ENCODE peak calls at places on chromosomes 12 and 14, in seven cellular contexts. W, O, L, C, T, Z and B are unnamed samples.

GRCh38 chr14:44966601-44967336 is 4.8 kb downstream of the TOGARAM1 start:
- DNase-seq in W (no peak), O (no peak), L (no peak), C (no peak), T (no peak), Z (no peak), B (no peak)

GRCh38 chr12:94379479-94380113 is 80.1 kb downstream of the CEP83 start:
- DNase-seq in W (no peak), O (no peak), L (peak), C (no peak), T (no peak), Z (no peak), B (no peak)

GRCh38 chr12:45725631-45726593 is 3.6 kb upstream of the ARID2 start:
- DNase-seq in W (peak), O (peak), L (peak), C (no peak), T (no peak), Z (no peak), B (peak)

GRCh38 chr14:20262642-20263128 is 23.6 kb downstream of the OR11H4 start:
- DNase-seq in W (peak), O (no peak), L (no peak), C (peak), T (peak), Z (no peak), B (no peak)

GRCh38 chr14:100533647-100534485 is 53.4 kb downstream of the BEGAIN start:
- DNase-seq in W (no peak), O (peak), L (no peak), C (no peak), T (no peak), Z (no peak), B (no peak)

GRCh38 chr14:54680636-54681035 is 113.7 kb downstream of the SAMD4A start:
- DNase-seq in W (no peak), O (no peak), L (no peak), C (no peak), T (no peak), Z (no peak), B (no peak)

GRCh38 chr12:95674631-95675030 is 115.9 kb downstream of the NTN4 start:
- DNase-seq in W (no peak), O (peak), L (peak), C (no peak), T (no peak), Z (no peak), B (no peak)

GRCh38 chr14:27056586-27056985 is 458.8 kb upstream of the NOVA1 start:
- DNase-seq in W (no peak), O (no peak), L (no peak), C (no peak), T (no peak), Z (no peak), B (no peak)

GRCh38 chr12:93573552-93574223 is 1.2 kb downstream of the SOCS2 start:
- DNase-seq in W (no peak), O (no peak), L (no peak), C (no peak), T (no peak), Z (no peak), B (no peak)

GRCh38 chr14:77882098-77882497 is 82.2 kb downstream of the ADCK1 start:
- DNase-seq in W (no peak), O (peak), L (no peak), C (no peak), T (no peak), Z (no peak), B (peak)

GRCh38 chr14:54597795-54598443 is 31.0 kb downstream of the SAMD4A start:
- DNase-seq in W (peak), O (no peak), L (no peak), C (no peak), T (no peak), Z (no peak), B (no peak)

GRCh38 chr12:131108171-131108955 is 154.7 kb downstream of the ADGRD1 start:
- DNase-seq in W (peak), O (no peak), L (no peak), C (no peak), T (no peak), Z (no peak), B (no peak)

GRCh38 chr14:35414365-35414764 is 9.8 kb upstream of the NFKBIA start:
- DNase-seq in W (no peak), O (no peak), L (no peak), C (no peak), T (no peak), Z (no peak), B (no peak)

GRCh38 chr14:96349286-96350075 is 13.7 kb downstream of the ATG2B start:
- DNase-seq in W (no peak), O (no peak), L (no peak), C (no peak), T (no peak), Z (no peak), B (no peak)

GRCh38 chr12:45540661-45541341 is 188.7 kb upstream of the ARID2 start:
- DNase-seq in W (no peak), O (peak), L (no peak), C (no peak), T (no peak), Z (no peak), B (no peak)

GRCh38 chr14:92902726-92903125 is 20.2 kb upstream of the CHGA start:
- DNase-seq in W (no peak), O (no peak), L (no peak), C (no peak), T (no peak), Z (no peak), B (peak)

GRCh38 chr12:124862768-124863408 is 776 bp downstream of the SCARB1 start:
- DNase-seq in W (no peak), O (peak), L (no peak), C (no peak), T (no peak), Z (no peak), B (peak)

GRCh38 chr14:106556665-106557289 is 1030.4 kb downstream of the TMEM121 start:
- DNase-seq in W (peak), O (peak), L (peak), C (no peak), T (no peak), Z (no peak), B (peak)

GRCh38 chr14:35149239-35149638 is 26.9 kb downstream of the PRORP start:
- DNase-seq in W (no peak), O (no peak), L (no peak), C (no peak), T (no peak), Z (no peak), B (no peak)

DNA sequence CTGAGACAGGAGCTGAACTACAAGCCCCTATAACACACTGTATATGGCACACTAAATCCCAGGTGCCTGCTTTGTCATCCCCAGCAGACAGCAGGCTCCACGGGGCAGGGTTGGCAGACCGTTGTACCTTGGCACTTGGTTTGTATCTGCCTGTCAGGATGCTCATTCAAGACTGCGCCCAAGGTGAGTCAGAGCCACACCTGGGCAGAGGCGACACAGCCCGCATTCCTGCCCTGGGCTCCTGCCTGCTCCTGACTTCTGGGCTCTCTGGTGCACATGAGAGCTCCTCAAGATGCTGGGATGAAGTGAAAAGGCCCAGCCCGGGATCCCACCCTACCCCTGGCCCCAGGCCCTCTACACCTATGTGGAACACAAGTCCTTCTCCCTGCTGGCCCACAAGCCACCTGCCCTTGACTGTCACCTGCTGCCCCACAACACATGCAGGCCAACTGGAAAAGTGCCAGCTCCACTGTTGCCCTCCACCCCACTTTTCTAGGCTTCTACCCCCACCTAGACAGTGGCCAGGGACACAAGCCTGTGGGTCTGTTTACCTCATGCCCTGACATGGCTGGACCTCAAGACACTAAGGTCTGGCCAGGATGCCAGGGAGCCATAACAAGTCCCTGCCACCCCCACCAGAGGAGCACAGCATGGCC is 30.8 kb upstream of the PNMA1 start:
- DNase-seq in W (no peak), O (no peak), L (no peak), C (peak), T (no peak), Z (no peak), B (no peak)
- TF ChIP-seq JUND in W (no peak), O (no peak), L (no peak), C (no peak), T (no peak), Z (no peak), B (no peak)

GRCh38 chr12:113056631-113057488 is at the start of gene DTX1:
- DNase-seq in W (no peak), O (peak), L (no peak), C (no peak), T (no peak), Z (no peak), B (no peak)
- TF ChIP-seq JUND in W (no peak), O (no peak), L (no peak), C (no peak), T (no peak), Z (no peak), B (no peak)

GRCh38 chr12:113537751-113538087 is 66.0 kb upstream of the LHX5 start:
- DNase-seq in W (no peak), O (no peak), L (no peak), C (no peak), T (no peak), Z (no peak), B (no peak)
- TF ChIP-seq JUND in W (no peak), O (no peak), L (no peak), C (no peak), T (no peak), Z (no peak), B (no peak)

DNA sequence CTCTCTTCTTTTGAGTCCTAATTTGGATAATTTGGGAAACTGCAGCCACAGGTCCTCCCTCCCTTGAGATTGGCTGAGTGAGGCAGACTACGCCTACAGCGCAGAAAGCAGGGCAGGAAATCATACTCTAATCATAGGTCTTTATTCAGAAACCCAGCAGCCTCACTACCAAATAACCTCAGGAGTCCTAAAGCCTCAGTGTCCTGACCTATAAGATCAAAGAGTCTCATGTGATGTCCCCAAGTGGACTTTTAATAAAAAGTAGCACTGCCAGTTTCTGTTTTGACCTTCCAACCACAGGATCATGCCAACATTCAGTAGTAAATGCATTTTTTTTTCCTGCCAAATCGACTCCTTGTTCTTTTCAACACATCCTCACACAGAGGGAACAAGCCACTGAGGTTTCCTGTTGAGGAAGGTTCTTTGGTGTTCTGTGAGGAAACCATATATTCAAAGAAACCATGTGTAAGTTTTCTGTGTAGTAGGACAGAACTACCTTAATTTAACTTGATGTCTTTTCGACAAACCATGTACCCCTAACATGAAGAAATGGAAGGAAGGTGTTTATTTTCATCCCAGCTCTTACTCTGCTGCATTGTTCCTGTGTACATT is 72.2 kb downstream of the VCPKMT start:
- DNase-seq in W (no peak), O (no peak), L (no peak), C (no peak), T (no peak), Z (no peak), B (no peak)
- TF ChIP-seq JUND in W (no peak), O (no peak), L (no peak), C (no peak), T (no peak), Z (no peak), B (no peak)

GRCh38 chr12:52369220-52369619 is 1.9 kb upstream of the KRT85 start:
- DNase-seq in W (no peak), O (no peak), L (no peak), C (no peak), T (no peak), Z (no peak), B (no peak)

GRCh38 chr12:52371716-52372115 is 4.4 kb upstream of the KRT85 start:
- DNase-seq in W (no peak), O (no peak), L (no peak), C (no peak), T (no peak), Z (no peak), B (no peak)

GRCh38 chr12:52369809-52370208 is 2.5 kb upstream of the KRT85 start:
- DNase-seq in W (no peak), O (no peak), L (no peak), C (no peak), T (no peak), Z (no peak), B (no peak)

GRCh38 chr12:52372216-52373154 is 5.2 kb upstream of the KRT85 start:
- DNase-seq in W (peak), O (peak), L (peak), C (peak), T (no peak), Z (peak), B (peak)

GRCh38 chr12:52370906-52371608 is 3.8 kb upstream of the KRT85 start:
- DNase-seq in W (no peak), O (no peak), L (no peak), C (no peak), T (no peak), Z (no peak), B (no peak)
- TF ChIP-seq JUND in W (no peak), O (no peak), L (no peak), C (no peak), T (no peak), Z (no peak), B (no peak)

DNA sequence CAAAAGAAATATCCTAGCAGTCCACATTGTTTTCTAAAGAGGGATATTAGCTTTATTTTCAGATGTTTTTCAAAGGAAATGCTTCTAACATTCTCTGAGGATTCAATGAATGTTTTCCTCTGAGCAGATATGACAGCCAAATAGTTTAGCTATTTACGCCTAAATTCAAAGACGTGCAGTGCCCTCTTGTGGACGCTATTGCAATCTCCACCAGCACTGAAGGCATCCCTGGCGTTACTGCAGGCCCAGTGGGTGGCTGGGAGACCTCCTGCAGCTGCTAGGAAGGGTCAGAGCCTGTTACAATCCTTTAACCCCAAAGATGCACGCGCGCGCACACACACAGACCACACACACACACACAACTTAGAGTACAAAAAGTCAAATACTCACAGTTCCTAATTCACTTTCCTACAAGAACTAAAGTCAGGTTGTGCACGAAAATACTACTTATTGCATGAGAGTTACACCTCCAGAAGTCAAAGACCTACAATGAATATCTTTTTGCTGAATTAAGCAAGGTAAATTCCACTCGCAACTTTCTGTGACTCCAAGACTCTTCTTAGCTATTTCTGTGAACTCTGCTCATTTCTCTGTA is 589.3 kb upstream of the TMEM132C start:
- DNase-seq in W (peak), O (peak), L (peak), C (no peak), T (no peak), Z (peak), B (peak)
- TF ChIP-seq JUND in W (no peak), O (no peak), L (no peak), C (no peak), T (no peak), Z (no peak), B (no peak)

DNA sequence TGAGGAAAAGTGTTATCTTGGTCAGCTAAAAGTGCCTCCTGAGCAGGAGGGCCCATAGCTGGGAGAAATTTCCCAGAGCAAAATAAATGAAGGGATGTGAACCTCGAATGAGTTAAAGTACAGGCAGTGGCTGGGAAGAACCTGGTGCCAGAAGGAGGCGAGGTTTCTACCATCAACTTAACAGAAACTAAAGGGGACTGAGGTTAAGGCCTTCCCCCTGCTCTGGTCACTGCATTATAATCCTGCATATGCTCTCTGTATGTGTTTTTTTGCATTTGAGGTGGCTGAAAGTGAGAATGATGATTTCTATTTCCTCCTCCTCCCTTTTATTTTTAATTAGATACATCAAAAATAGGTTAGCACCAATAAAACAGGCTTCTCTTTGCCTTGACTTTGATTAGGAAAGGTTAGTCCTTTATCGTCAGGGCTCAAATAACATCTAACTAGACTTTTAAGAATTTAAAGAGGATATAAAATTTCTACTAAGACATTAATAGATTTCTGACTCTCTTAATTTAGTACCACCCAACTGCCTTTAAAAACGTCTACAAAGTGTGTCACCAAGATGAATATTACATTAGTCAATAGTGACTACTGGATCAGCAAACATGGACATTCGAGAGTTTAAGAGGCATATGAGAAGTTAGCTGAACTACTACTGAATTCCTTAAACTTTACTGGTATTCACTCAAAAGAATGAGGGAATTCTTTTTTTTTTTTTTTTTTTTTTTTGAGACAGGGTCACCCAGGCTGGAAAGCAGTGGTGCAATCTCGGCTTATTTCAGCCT is 49.2 kb downstream of the GALNT4 start:
- DNase-seq in W (no peak), O (no peak), L (no peak), C (no peak), T (no peak), Z (no peak), B (no peak)
- TF ChIP-seq JUND in W (no peak), O (no peak), L (no peak), C (no peak), T (no peak), Z (no peak), B (no peak)

DNA sequence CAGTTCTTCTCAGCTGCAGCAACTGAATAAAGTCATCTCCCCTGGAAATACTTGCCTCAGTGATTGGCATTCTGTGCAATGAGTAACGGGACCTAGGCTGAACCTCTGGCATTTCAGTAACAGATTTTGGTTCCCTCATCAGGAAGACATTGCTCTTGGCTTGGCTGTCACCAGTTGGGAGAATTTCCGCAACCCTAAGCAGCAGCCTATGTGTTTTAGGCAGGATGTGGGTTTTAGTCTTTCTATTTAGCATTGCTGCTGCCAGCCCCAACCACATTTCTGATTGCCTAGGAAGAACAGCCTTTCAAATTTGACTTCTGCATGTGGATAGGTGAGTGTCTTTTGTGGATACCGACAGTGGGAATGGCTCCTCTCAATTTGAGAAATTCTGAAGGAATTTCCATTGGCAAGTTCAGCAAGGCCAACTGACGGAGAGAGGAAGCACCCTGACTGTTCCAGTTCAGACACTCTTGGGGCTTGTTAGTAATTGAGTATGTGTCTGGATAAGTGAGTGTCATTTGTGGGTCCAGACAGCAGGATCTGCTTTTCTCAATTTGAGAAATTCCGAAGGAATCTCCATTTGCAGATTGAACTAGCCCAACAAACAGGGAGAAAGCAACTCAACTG is 19.0 kb upstream of the CLEC2A start:
- DNase-seq in W (no peak), O (no peak), L (no peak), C (no peak), T (peak), Z (no peak), B (no peak)
- TF ChIP-seq JUND in W (no peak), O (no peak), L (no peak), C (no peak), T (no peak), Z (no peak), B (no peak)

GRCh38 chr12:20184514-20184913 is 183.8 kb upstream of the PDE3A start:
- DNase-seq in W (no peak), O (no peak), L (no peak), C (no peak), T (no peak), Z (no peak), B (no peak)

GRCh38 chr12:20181416-20181815 is 186.9 kb upstream of the PDE3A start:
- DNase-seq in W (no peak), O (no peak), L (no peak), C (no peak), T (no peak), Z (no peak), B (no peak)

GRCh38 chr12:20188930-20189653 is 179.2 kb upstream of the PDE3A start:
- DNase-seq in W (no peak), O (no peak), L (peak), C (no peak), T (no peak), Z (no peak), B (no peak)

DNA sequence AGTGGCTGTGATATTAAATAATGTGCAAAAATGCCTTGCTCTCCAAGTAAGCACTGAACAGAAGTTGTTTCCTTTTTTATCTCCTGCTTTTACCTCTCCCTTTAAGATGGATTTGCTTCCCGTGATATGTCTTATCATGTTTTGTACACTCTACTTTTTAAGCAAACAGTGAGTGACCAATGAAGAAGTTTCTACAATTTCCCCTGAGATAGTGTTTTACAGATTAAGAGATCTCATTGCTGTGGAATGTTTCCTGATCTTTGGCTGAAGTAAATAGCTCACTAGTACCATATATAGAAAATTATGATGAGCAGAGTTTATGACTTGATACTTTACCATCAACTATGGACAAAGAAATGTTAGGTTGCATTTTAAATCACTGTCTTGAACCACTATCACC is 184.8 kb upstream of the PDE3A start:
- DNase-seq in W (no peak), O (no peak), L (no peak), C (no peak), T (no peak), Z (no peak), B (no peak)
- TF ChIP-seq JUND in W (no peak), O (no peak), L (no peak), C (no peak), T (no peak), Z (no peak), B (no peak)